ENCODE peak calls at places on chromosomes 13 and 19, in four cellular contexts. O is CD4-positive, CD25-positive, alpha-beta regulatory T cell; Y is left ventricle myocardium inferior; P is cardiac muscle cell. C is an unnamed sample. For H3K36me3 and H3K27me3, the result is how much of the 10 kb centered on the place peaks cover.

GRCh38 chr13:23325191-23325590 is 108.3 kb downstream of the SACS start:
- DNase-seq in O (no peak), Y (no peak), P (no peak), C (no peak)

GRCh38 chr19:46958542-46958941 is 61.1 kb upstream of the NPAS1 start:
- DNase-seq in O (no peak), Y (no peak), P (peak), C (no peak)

GRCh38 chr13:25203256-25203794 is 31.2 kb upstream of the AMER2 start:
- DNase-seq in O (no peak), Y (no peak), P (no peak), C (no peak)

GRCh38 chr13:86298741-86299140 is 499.5 kb upstream of the SLITRK6 start:
- DNase-seq in O (no peak), Y (no peak), P (no peak), C (no peak)

GRCh38 chr13:28609936-28610335 is 49.0 kb upstream of the POMP start:
- DNase-seq in O (no peak), Y (no peak), P (peak), C (no peak)

GRCh38 chr13:56670563-56670962 is 470.2 kb upstream of the PRR20A start:
- DNase-seq in O (no peak), Y (no peak), P (no peak), C (no peak)

GRCh38 chr19:1624458-1624857 is 19.2 kb upstream of the UQCR11 start:
- DNase-seq in O (peak), Y (peak), P (peak), C (peak)

GRCh38 chr19:4326837-4327251 is 11.8 kb downstream of the STAP2 start:
- DNase-seq in O (no peak), Y (no peak), P (no peak), C (no peak)

GRCh38 chr13:45015300-45015699 is 26.0 kb downstream of the GPALPP1 start:
- DNase-seq in O (no peak), Y (no peak), P (no peak), C (no peak)

DNA sequence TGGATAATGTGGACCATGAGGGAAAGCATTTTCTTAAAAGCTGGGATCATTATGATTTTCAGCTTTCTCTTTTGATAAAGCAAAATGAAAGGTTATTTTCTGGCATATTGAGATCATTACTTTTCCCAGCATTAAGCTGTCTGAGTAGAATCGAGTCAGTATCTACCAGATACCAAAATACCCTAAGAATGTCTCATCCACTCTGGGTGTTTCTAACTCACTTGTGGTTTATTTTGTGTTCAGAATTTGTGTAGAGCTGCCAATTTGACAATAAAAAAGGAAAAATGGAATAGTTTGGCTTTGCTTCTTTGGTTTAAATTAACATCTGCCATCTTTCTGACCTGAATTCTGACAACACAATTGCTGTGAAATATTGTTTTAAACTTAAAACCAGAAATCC is 438.7 kb upstream of the ARGLU1 start:
- DNase-seq in O (no peak), Y (no peak), P (no peak), C (no peak)
- H3K4me3 ChIP-seq in O (no peak), Y (no peak), P (no peak), C (no peak)

GRCh38 chr13:84366484-84366883 is 484.2 kb upstream of the SLITRK1 start:
- DNase-seq in O (no peak), Y (no peak), P (peak), C (no peak)
- H3K36me3 ChIP-seq in O (under half), Y (under half), P (under half), C (under half)

GRCh38 chr19:409515-410242 is 732 bp upstream of the C2CD4C start:
- DNase-seq in O (no peak), Y (no peak), P (no peak), C (no peak)

GRCh38 chr19:409006-409514 is at the start of gene C2CD4C:
- DNase-seq in O (no peak), Y (no peak), P (peak), C (no peak)

GRCh38 chr19:411723-412355 is 2.9 kb upstream of the C2CD4C start:
- DNase-seq in O (no peak), Y (no peak), P (no peak), C (no peak)

GRCh38 chr19:408441-409005 is 424 bp downstream of the C2CD4C start:
- DNase-seq in O (no peak), Y (no peak), P (no peak), C (no peak)

GRCh38 chr19:410243-410781 is 1.4 kb upstream of the C2CD4C start:
- DNase-seq in O (no peak), Y (no peak), P (no peak), C (no peak)
- H3K27me3 ChIP-seq in O (under half), Y (half or more), P (under half), C (under half)

GRCh38 chr13:30744056-30744684 is 8.8 kb downstream of the ALOX5AP start:
- DNase-seq in O (peak), Y (no peak), P (no peak), C (peak)
- H3K4me3 ChIP-seq in O (peak), Y (no peak), P (no peak), C (no peak)

GRCh38 chr19:45826934-45827333 is 11.8 kb upstream of the RSPH6A start:
- DNase-seq in O (no peak), Y (no peak), P (no peak), C (no peak)
- H3K36me3 ChIP-seq in O (half or more), Y (half or more), P (under half), C (half or more)

GRCh38 chr19:13053238-13053637 is 49.4 kb downstream of the LYL1 start:
- DNase-seq in O (no peak), Y (no peak), P (peak), C (no peak)
- H3K27me3 ChIP-seq in O (under half), Y (under half), P (half or more), C (under half)

C was measured in effector memory CD4-positive, alpha-beta T cell.